ENCODE peak calls at places on chromosomes 1 and 21, in seven cellular contexts. B, R, V, M, L, H and W are unnamed samples.

GRCh38 chr1:226044514-226045132 is 17.9 kb upstream of the H3-3A start:
- DNase-seq in B (no peak), R (no peak), V (no peak), M (no peak), L (no peak), H (no peak), W (no peak)

GRCh38 chr1:100642826-100643225 is 76.7 kb upstream of the VCAM1 start:
- DNase-seq in B (no peak), R (no peak), V (no peak), M (no peak), L (no peak), H (no peak), W (no peak)

GRCh38 chr1:9892563-9893528 is 17.2 kb downstream of the CTNNBIP1 start:
- DNase-seq in B (no peak), R (no peak), V (no peak), M (no peak), L (peak), H (no peak), W (no peak)

GRCh38 chr21:46003575-46004007 is 22.0 kb downstream of the COL6A1 start:
- DNase-seq in B (no peak), R (no peak), V (no peak), M (no peak), L (no peak), H (no peak), W (no peak)

GRCh38 chr1:180953791-180954721 is 41.4 kb downstream of the KIAA1614 start:
- DNase-seq in B (peak), R (peak), V (no peak), M (no peak), L (peak), H (peak), W (peak)

GRCh38 chr1:17615157-17615556 is 75.7 kb downstream of the ARHGEF10L start:
- DNase-seq in B (no peak), R (no peak), V (no peak), M (no peak), L (no peak), H (no peak), W (no peak)

GRCh38 chr1:54132485-54132884 is 20.3 kb downstream of the CDCP2 start:
- DNase-seq in B (no peak), R (no peak), V (no peak), M (no peak), L (peak), H (no peak), W (no peak)

GRCh38 chr1:30617161-30617560 is 106.2 kb downstream of the MATN1 start:
- DNase-seq in B (no peak), R (no peak), V (no peak), M (no peak), L (peak), H (no peak), W (no peak)

GRCh38 chr1:201721131-201722049 is 107.6 kb upstream of the IPO9 start:
- DNase-seq in B (no peak), R (no peak), V (no peak), M (no peak), L (peak), H (no peak), W (no peak)

GRCh38 chr1:29234471-29234870 is 1.9 kb upstream of the PTPRU start:
- DNase-seq in B (no peak), R (no peak), V (no peak), M (no peak), L (no peak), H (no peak), W (no peak)

GRCh38 chr1:2529776-2530500 is at the start of gene HES5:
- DNase-seq in B (no peak), R (no peak), V (no peak), M (no peak), L (no peak), H (no peak), W (no peak)

GRCh38 chr1:199701731-199702130 is 325.8 kb upstream of the NR5A2 start:
- DNase-seq in B (no peak), R (no peak), V (no peak), M (no peak), L (peak), H (no peak), W (no peak)

GRCh38 chr1:147723691-147724323 is 36.6 kb downstream of the GJA5 start:
- DNase-seq in B (no peak), R (no peak), V (no peak), M (no peak), L (peak), H (no peak), W (no peak)

GRCh38 chr21:32189688-32190483 is 89.0 kb downstream of the MIS18A start:
- DNase-seq in B (no peak), R (no peak), V (no peak), M (no peak), L (no peak), H (no peak), W (no peak)

GRCh38 chr1:34436836-34437235 is 260.1 kb downstream of the C1orf94 start:
- DNase-seq in B (no peak), R (no peak), V (no peak), M (no peak), L (no peak), H (no peak), W (no peak)

GRCh38 chr1:45381243-45381642 is 41.0 kb upstream of the MUTYH start:
- DNase-seq in B (no peak), R (no peak), V (no peak), M (no peak), L (no peak), H (no peak), W (no peak)

GRCh38 chr1:98260421-98260820 is 339.6 kb upstream of the DPYD start:
- DNase-seq in B (no peak), R (no peak), V (no peak), M (no peak), L (no peak), H (no peak), W (no peak)

GRCh38 chr1:50829010-50829958 is 130.8 kb downstream of the FAF1 start:
- DNase-seq in B (no peak), R (no peak), V (no peak), M (no peak), L (peak), H (no peak), W (no peak)

GRCh38 chr1:156465747-156466365 is 34.7 kb downstream of the MEF2D start:
- DNase-seq in B (no peak), R (no peak), V (no peak), M (no peak), L (no peak), H (no peak), W (no peak)

GRCh38 chr21:14120091-14120734 is 90.5 kb downstream of the LIPI start:
- DNase-seq in B (no peak), R (no peak), V (no peak), M (no peak), L (peak), H (peak), W (peak)

GRCh38 chr1:160416369-160416768 is 16.0 kb downstream of the VANGL2 start:
- DNase-seq in B (no peak), R (no peak), V (no peak), M (no peak), L (peak), H (no peak), W (no peak)

GRCh38 chr1:48777219-48777895 is 666 bp upstream of the BEND5 start:
- DNase-seq in B (peak), R (no peak), V (no peak), M (no peak), L (no peak), H (no peak), W (no peak)

GRCh38 chr1:32035119-32035518 is 21.5 kb downstream of the KHDRBS1 start:
- DNase-seq in B (no peak), R (no peak), V (no peak), M (no peak), L (no peak), H (no peak), W (no peak)

GRCh38 chr1:210373878-210374599 is 45.3 kb downstream of the HHAT start:
- DNase-seq in B (peak), R (peak), V (peak), M (no peak), L (peak), H (peak), W (peak)

GRCh38 chr1:156060937-156061636 is at the start of gene RAB25:
- DNase-seq in B (peak), R (no peak), V (no peak), M (no peak), L (no peak), H (no peak), W (no peak)

GRCh38 chr1:175679931-175680652 is 63.3 kb downstream of the TNR start:
- DNase-seq in B (no peak), R (no peak), V (no peak), M (no peak), L (no peak), H (no peak), W (no peak)

GRCh38 chr1:228706305-228706704 is 29.0 kb upstream of the RHOU start:
- DNase-seq in B (peak), R (no peak), V (no peak), M (no peak), L (no peak), H (no peak), W (no peak)

GRCh38 chr1:112457241-112457640 is 51.5 kb upstream of the WNT2B start:
- DNase-seq in B (no peak), R (no peak), V (peak), M (no peak), L (peak), H (no peak), W (no peak)

GRCh38 chr1:63621075-63621474 is 27.9 kb downstream of the PGM1 start:
- DNase-seq in B (no peak), R (no peak), V (no peak), M (no peak), L (no peak), H (no peak), W (no peak)

GRCh38 chr1:2814511-2815075 is 13.1 kb upstream of the TTC34 start:
- DNase-seq in B (no peak), R (no peak), V (no peak), M (no peak), L (no peak), H (no peak), W (no peak)

GRCh38 chr1:190098756-190099155 is 378.9 kb downstream of the BRINP3 start:
- DNase-seq in B (no peak), R (no peak), V (no peak), M (no peak), L (no peak), H (no peak), W (no peak)

GRCh38 chr1:67824771-67825170 is 8.5 kb downstream of the GNG12 start:
- DNase-seq in B (peak), R (no peak), V (no peak), M (no peak), L (no peak), H (no peak), W (no peak)

GRCh38 chr1:81695741-81696140 is 105.0 kb upstream of the ADGRL2 start:
- DNase-seq in B (no peak), R (no peak), V (no peak), M (no peak), L (peak), H (no peak), W (no peak)

GRCh38 chr1:178412400-178412770 is 84.4 kb downstream of the CLEC20A start:
- DNase-seq in B (no peak), R (no peak), V (no peak), M (no peak), L (no peak), H (no peak), W (no peak)

GRCh38 chr1:55504306-55504706 is 289.1 kb upstream of the USP24 start:
- DNase-seq in B (no peak), R (no peak), V (no peak), M (no peak), L (no peak), H (no peak), W (no peak)

GRCh38 chr1:164635784-164636729 is 77.1 kb downstream of the PBX1 start:
- DNase-seq in B (no peak), R (no peak), V (no peak), M (no peak), L (no peak), H (no peak), W (no peak)

GRCh38 chr21:46100426-46100825 is 2.5 kb downstream of the COL6A2 start:
- DNase-seq in B (no peak), R (no peak), V (no peak), M (no peak), L (peak), H (no peak), W (peak)

GRCh38 chr1:109388208-109388711 is 9.5 kb downstream of the SORT1 start:
- DNase-seq in B (no peak), R (no peak), V (no peak), M (no peak), L (no peak), H (no peak), W (no peak)